ENCODE peak calls at places on chromosomes 1 and 21, in four cellular contexts. M is H9, V is neuronal stem cell, A is IMR-90. E is an unnamed sample.

GRCh38 chr1:183612407-183612806 is 22.1 kb upstream of the NCF2 start:
- DNase-seq in V (no peak), M (no peak), A (no peak), E (no peak)

GRCh38 chr1:87778896-87779295 is 450.2 kb downstream of the LMO4 start:
- DNase-seq in A (peak), V (no peak), M (no peak), E (no peak)

GRCh38 chr1:234553241-234554156 is 56.5 kb downstream of the IRF2BP2 start:
- DNase-seq in M (peak), A (peak), V (no peak), E (no peak)

GRCh38 chr1:229283183-229283611 is 12.3 kb downstream of the RAB4A start:
- DNase-seq in M (no peak), V (no peak), A (no peak), E (no peak)

GRCh38 chr21:29164330-29164942 is 34.0 kb downstream of the MAP3K7CL start:
- DNase-seq in V (no peak), A (peak), M (no peak), E (peak)

GRCh38 chr1:21447311-21447710 is 7.4 kb downstream of the NBPF3 start:
- DNase-seq in M (no peak), A (no peak), V (no peak), E (no peak)

GRCh38 chr1:71695820-71696219 is 586.5 kb downstream of the NEGR1 start:
- DNase-seq in A (peak), V (no peak), M (no peak), E (no peak)

GRCh38 chr1:241603626-241604337 is 36.4 kb downstream of the CHML start:
- DNase-seq in A (peak), V (no peak), M (no peak), E (no peak)

GRCh38 chr1:220528679-220529529 is 968 bp downstream of the MARK1 start:
- DNase-seq in M (peak), V (peak), A (no peak), E (peak)

GRCh38 chr1:94305704-94306103 is 68.3 kb upstream of the ARHGAP29 start:
- DNase-seq in M (no peak), A (peak), V (no peak), E (no peak)

GRCh38 chr1:33735624-33736023 is 128.3 kb upstream of the HMGB4 start:
- DNase-seq in M (no peak), A (no peak), V (no peak), E (peak)

GRCh38 chr1:41900611-41901444 is 17.9 kb downstream of the HIVEP3 start:
- DNase-seq in A (peak), V (no peak), M (no peak), E (peak)

GRCh38 chr21:41832230-41833137 is 46.7 kb downstream of the PRDM15 start:
- DNase-seq in V (no peak), A (no peak), M (no peak), E (no peak)

GRCh38 chr1:53631622-53632310 is 107.2 kb downstream of the GLIS1 start:
- DNase-seq in A (no peak), V (no peak), M (peak), E (no peak)

GRCh38 chr1:54581621-54582035 is 33.6 kb downstream of the ACOT11 start:
- DNase-seq in V (no peak), M (peak), A (peak), E (no peak)

GRCh38 chr1:70140894-70141293 is 64.5 kb downstream of the LRRC40 start:
- DNase-seq in M (no peak), A (peak), V (peak), E (no peak)

GRCh38 chr1:94322696-94323095 is 85.3 kb upstream of the ARHGAP29 start:
- DNase-seq in M (no peak), A (no peak), V (no peak), E (no peak)

GRCh38 chr1:9473032-9473792 is 66.1 kb upstream of the SLC25A33 start:
- DNase-seq in V (no peak), M (peak), A (peak), E (peak)

GRCh38 chr1:161100534-161100933 is 2.4 kb downstream of the KLHDC9 start:
- DNase-seq in V (no peak), A (no peak), M (no peak), E (no peak)

GRCh38 chr1:152029144-152029936 is 7.5 kb downstream of the S100A11 start:
- DNase-seq in M (no peak), V (no peak), A (peak), E (peak)

GRCh38 chr1:225156254-225156653 is 226.8 kb downstream of the DNAH14 start:
- DNase-seq in V (no peak), A (no peak), M (no peak), E (no peak)

GRCh38 chr1:59422921-59423575 is 126.2 kb downstream of the FGGY start:
- DNase-seq in V (no peak), M (no peak), A (no peak), E (no peak)

GRCh38 chr1:109657970-109658369 is 2.1 kb downstream of the GSTM4 start:
- DNase-seq in A (no peak), M (no peak), V (no peak), E (no peak)

GRCh38 chr1:67134692-67135091 is at the start of gene C1orf141:
- DNase-seq in M (peak), A (no peak), V (peak), E (no peak)

GRCh38 chr21:37815893-37816292 is 100.4 kb downstream of the KCNJ6 start:
- DNase-seq in A (no peak), V (no peak), M (no peak), E (no peak)
- H4K91ac ChIP-seq in A (peak), V (no peak), M (no peak), E (no peak)

GRCh38 chr1:174872615-174873058 is 127.1 kb upstream of the CACYBP start:
- DNase-seq in V (no peak), A (peak), M (no peak), E (peak)

GRCh38 chr1:174877208-174877673 is 122.5 kb upstream of the CACYBP start:
- DNase-seq in V (no peak), M (no peak), A (no peak), E (no peak)

GRCh38 chr1:174871886-174872285 is 127.9 kb upstream of the CACYBP start:
- DNase-seq in V (no peak), M (no peak), A (no peak), E (peak)

GRCh38 chr1:174875306-174875705 is 124.4 kb upstream of the CACYBP start:
- DNase-seq in V (no peak), A (no peak), M (peak), E (peak)

GRCh38 chr1:174874337-174875053 is 125.3 kb upstream of the CACYBP start:
- DNase-seq in M (peak), A (no peak), V (no peak), E (no peak)
- H3K18ac ChIP-seq in M (no peak), A (no peak), V (no peak), E (no peak)

GRCh38 chr1:31938184-31938975 is at the start of gene PTP4A2:
- DNase-seq in V (peak), A (peak), M (peak), E (peak)
- H4K91ac ChIP-seq in V (no peak), A (peak), M (no peak), E (peak)

GRCh38 chr1:179229214-179230140 is at the start of gene ABL2:
- DNase-seq in M (peak), A (no peak), V (peak), E (peak)
- H3K18ac ChIP-seq in M (peak), A (peak), V (peak), E (peak)

DNA sequence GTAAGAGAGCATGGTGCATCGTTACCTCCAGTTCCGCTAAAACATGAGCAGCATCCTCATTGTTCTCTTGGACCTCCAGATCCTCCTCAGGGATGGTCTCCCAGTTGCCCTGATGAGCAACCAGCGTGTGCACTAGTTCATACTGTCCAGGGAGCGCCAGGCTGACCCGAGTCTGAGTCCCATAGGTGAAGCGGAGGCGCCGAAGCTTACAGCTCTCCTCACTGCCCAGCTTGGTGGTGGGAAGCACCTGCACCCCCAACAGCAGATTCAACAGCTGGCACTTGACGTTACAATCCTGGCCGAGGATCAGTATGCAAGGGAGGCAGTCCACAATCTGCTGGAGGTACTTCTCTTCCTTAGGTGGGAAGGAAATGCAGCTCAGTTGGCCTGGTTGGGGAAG is 24.1 kb downstream of the DSTYK start:
- DNase-seq in V (no peak), M (no peak), A (no peak), E (no peak)
- H4K91ac ChIP-seq in V (no peak), M (no peak), A (no peak), E (no peak)

GRCh38 chr1:11299225-11299574 is 26.2 kb downstream of the UBIAD1 start:
- DNase-seq in A (no peak), V (no peak), M (no peak), E (no peak)
- H3K18ac ChIP-seq in A (no peak), V (peak), M (no peak), E (no peak)

E was measured in trophoblast cell.